ENCODE peak calls at places on chromosomes 2 and 18, in five cellular contexts. N, U, H, J and Y are unnamed samples.

GRCh38 chr18:2526320-2526719 is 45.0 kb downstream of the METTL4 start:
- DNase-seq in N (no peak), J (no peak), H (no peak), U (no peak), Y (no peak)

GRCh38 chr2:60356346-60356745 is 197.1 kb downstream of the BCL11A start:
- DNase-seq in J (no peak), N (no peak), H (no peak), U (no peak), Y (no peak)

GRCh38 chr18:77635441-77635840 is 385.8 kb downstream of the GALR1 start:
- DNase-seq in H (no peak), U (peak), N (no peak), J (no peak), Y (no peak)

GRCh38 chr2:168454737-168455691 is 1.1 kb upstream of the CERS6 start:
- DNase-seq in N (no peak), J (no peak), U (no peak), H (no peak), Y (no peak)

GRCh38 chr2:11123001-11123809 is 32.1 kb upstream of the SLC66A3 start:
- DNase-seq in J (no peak), H (no peak), U (no peak), N (no peak), Y (no peak)

GRCh38 chr2:71646028-71646427 is 192.7 kb downstream of the DYSF start:
- DNase-seq in U (peak), H (peak), N (no peak), J (no peak), Y (no peak)

GRCh38 chr2:96903318-96903717 is 33.4 kb upstream of the SEMA4C start:
- DNase-seq in H (no peak), U (no peak), J (no peak), N (no peak), Y (no peak)

GRCh38 chr2:28348149-28348567 is 44.5 kb upstream of the FOSL2 start:
- DNase-seq in N (peak), H (no peak), J (no peak), U (peak), Y (no peak)

GRCh38 chr2:240232264-240232915 is 91.9 kb upstream of the OTOS start:
- DNase-seq in U (peak), H (no peak), J (no peak), N (no peak), Y (no peak)

GRCh38 chr2:37985333-37985732 is 60.2 kb downstream of the RMDN2 start:
- DNase-seq in J (no peak), H (peak), U (no peak), N (no peak), Y (no peak)

GRCh38 chr2:19073522-19073921 is 284.9 kb downstream of the OSR1 start:
- DNase-seq in N (no peak), H (no peak), U (no peak), J (no peak), Y (no peak)

GRCh38 chr2:97730245-97730644 is 16.9 kb downstream of the ZAP70 start:
- DNase-seq in U (peak), H (no peak), N (no peak), J (no peak), Y (no peak)

GRCh38 chr2:171864357-171864985 is 29.6 kb downstream of the SLC25A12 start:
- DNase-seq in J (no peak), N (no peak), H (no peak), U (no peak), Y (no peak)

GRCh38 chr2:120910956-120911951 is 175.6 kb downstream of the GLI2 start:
- DNase-seq in H (no peak), U (no peak), J (no peak), N (no peak), Y (no peak)